ENCODE peak calls at places on chromosomes 3 and 15, in six cellular contexts. D is IMR-90, S is mesothelial cell of epicardium, N is PC-3, T is GM12865, P is dorsolateral prefrontal cortex. M is an unnamed sample.

GRCh38 chr15:43748376-43748775 is 2.1 kb downstream of the PDIA3 start:
- DNase-seq in N (peak), S (no peak), D (peak), P (no peak), T (peak), M (peak)

GRCh38 chr3:134378384-134378783 is 4.1 kb upstream of the AMOTL2 start:
- DNase-seq in P (no peak), N (peak), T (peak), D (no peak), S (no peak), M (no peak)

GRCh38 chr15:75167588-75168076 is 34.0 kb upstream of the C15orf39 start:
- DNase-seq in T (no peak), N (peak), D (peak), S (no peak), P (peak), M (peak)

GRCh38 chr3:122497425-122497824 is 17.3 kb downstream of the KPNA1 start:
- DNase-seq in P (no peak), S (no peak), N (peak), T (peak), D (peak), M (peak)

GRCh38 chr3:144018776-144019175 is 47.2 kb downstream of the DIPK2A start:
- DNase-seq in D (peak), P (no peak), S (no peak), T (no peak), N (peak), M (peak)

GRCh38 chr15:66617137-66618090 is 51.6 kb upstream of the LCTL start:
- DNase-seq in S (no peak), N (peak), T (peak), P (peak), D (peak), M (peak)

GRCh38 chr3:144229237-144229830 is 257.7 kb downstream of the DIPK2A start:
- DNase-seq in D (no peak), P (no peak), T (no peak), N (peak), S (no peak), M (no peak)

GRCh38 chr3:57948080-57948671 is 60.0 kb upstream of the FLNB start:
- DNase-seq in N (no peak), P (no peak), S (no peak), D (no peak), T (no peak), M (no peak)

GRCh38 chr3:124467980-124468902 is 262.0 kb upstream of the UMPS start:
- DNase-seq in T (peak), D (peak), S (peak), P (peak), N (peak), M (peak)

GRCh38 chr3:114809668-114810413 is 337.2 kb downstream of the ZBTB20 start:
- DNase-seq in P (no peak), S (no peak), D (peak), N (no peak), T (peak), M (peak)

GRCh38 chr3:169699536-169700050 is 36.1 kb upstream of the MECOM start:
- DNase-seq in P (no peak), N (no peak), D (peak), S (no peak), T (no peak), M (peak)

GRCh38 chr15:101024709-101025108 is 105.6 kb downstream of the LRRK1 start:
- DNase-seq in D (no peak), S (peak), N (no peak), T (no peak), P (peak), M (no peak)

GRCh38 chr15:33392453-33392852 is 81.7 kb downstream of the RYR3 start:
- DNase-seq in D (no peak), T (no peak), P (no peak), S (no peak), N (no peak), M (no peak)

GRCh38 chr3:31472479-31473390 is 60.0 kb upstream of the STT3B start:
- DNase-seq in N (peak), T (no peak), S (no peak), P (no peak), D (peak), M (peak)

GRCh38 chr3:89067736-89068135 is 39.7 kb upstream of the EPHA3 start:
- DNase-seq in D (no peak), T (no peak), N (no peak), P (no peak), S (no peak), M (no peak)

GRCh38 chr15:92118162-92118935 is 264.8 kb downstream of the SLCO3A1 start:
- DNase-seq in T (no peak), P (no peak), D (peak), N (no peak), S (no peak), M (peak)

GRCh38 chr15:29883126-29883525 is 60.9 kb upstream of the TJP1 start:
- DNase-seq in D (peak), S (no peak), T (no peak), P (no peak), N (no peak), M (no peak)

GRCh38 chr3:14824646-14825045 is 5.9 kb downstream of the FGD5 start:
- DNase-seq in S (no peak), D (no peak), N (no peak), T (no peak), P (no peak), M (no peak)

GRCh38 chr3:23320586-23321570 is 117.8 kb downstream of the UBE2E2 start:
- DNase-seq in S (no peak), N (peak), T (no peak), P (no peak), D (no peak), M (no peak)

GRCh38 chr15:27412413-27412812 is 441.4 kb downstream of the GABRG3 start:
- DNase-seq in D (no peak), N (no peak), S (no peak), P (no peak), T (no peak), M (peak)

GRCh38 chr3:133955892-133956291 is 60.2 kb upstream of the RAB6B start:
- DNase-seq in P (no peak), S (no peak), D (no peak), T (no peak), N (no peak), M (no peak)

DNA sequence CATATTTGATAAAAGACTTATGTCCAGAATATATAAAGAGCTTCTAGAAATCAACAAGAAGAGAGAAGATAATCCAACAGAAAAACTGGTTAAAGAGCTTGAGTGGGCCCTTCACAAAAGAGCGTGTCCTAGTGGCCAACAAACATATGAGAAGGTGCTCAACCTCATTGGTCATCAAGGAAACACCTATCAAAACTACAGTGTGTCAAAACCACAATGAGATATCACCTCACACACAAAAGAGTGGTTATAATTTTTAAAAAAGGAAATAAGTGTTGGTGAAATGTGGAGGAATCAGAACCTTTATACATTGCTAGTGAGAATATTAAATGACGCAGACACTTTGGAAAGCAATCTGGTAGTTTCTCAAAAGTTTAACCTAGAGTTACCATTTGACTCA is 68.4 kb upstream of the KLF13 start:
- DNase-seq in T (no peak), D (no peak), S (no peak), N (no peak), P (no peak), M (no peak)
- TF ChIP-seq CTCF in T (no peak), D (no peak), S (no peak), N (no peak), P (no peak), M (no peak)

DNA sequence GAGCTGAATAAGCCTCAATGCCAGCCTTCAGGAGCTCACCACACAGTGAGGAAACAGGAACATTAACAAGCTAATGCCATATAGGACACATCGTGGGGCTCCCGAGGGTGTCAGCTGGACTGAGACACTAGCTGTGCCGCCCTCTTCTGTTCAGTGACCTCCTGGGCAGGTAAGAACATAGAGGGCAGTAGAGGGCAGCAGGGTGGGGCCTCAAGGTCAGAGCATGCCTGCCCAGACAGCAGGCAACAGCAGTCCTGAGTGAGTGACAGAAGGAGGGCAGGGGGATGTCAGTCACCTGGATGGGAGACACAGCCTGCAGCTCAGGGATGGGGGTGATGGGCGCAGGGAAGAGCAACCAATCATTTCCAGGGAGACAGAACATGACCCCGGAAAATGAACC is 15.5 kb downstream of the NTRK3 start:
- DNase-seq in D (no peak), P (no peak), T (no peak), N (no peak), S (no peak), M (no peak)
- TF ChIP-seq CTCF in D (no peak), P (no peak), T (no peak), N (no peak), S (no peak), M (no peak)

GRCh38 chr3:129161860-129162271 is 1.0 kb upstream of the ISY1 start:
- DNase-seq in D (peak), S (no peak), N (peak), P (no peak), T (peak), M (no peak)
- TF ChIP-seq CTCF in D (no peak), S (no peak), N (peak), P (no peak), T (no peak), M (no peak)

DNA sequence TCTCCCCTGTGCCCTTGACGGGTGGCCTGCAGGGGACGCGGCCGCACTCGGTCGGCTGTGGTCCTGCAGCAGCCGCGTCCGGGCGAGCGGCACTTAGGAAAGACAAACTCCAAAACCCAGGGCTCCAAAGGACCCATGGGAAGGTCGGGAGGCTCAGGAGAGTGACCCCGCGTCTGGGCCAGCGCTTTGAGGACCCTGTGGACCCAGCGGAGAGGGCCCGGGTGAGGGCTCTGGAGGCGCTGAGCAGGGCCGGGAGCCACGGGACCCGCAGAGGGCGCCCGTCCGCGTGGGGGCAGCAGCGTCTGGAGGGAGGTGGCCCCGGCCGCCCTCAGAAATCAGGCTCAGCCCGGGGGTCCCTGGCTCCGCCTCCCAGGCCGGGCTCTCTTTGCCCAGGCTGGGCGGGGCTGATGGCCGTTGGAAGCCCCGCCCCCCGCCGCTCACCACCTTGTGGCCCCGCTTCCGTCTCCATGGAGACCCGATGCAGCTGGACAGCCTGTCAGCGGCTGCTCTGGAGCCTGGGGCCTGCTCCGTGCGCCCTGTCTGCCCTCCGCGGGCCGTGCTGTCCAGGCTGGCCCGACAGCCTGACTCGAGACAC is 34.6 kb upstream of the RPL32 start:
- DNase-seq in S (no peak), P (no peak), N (no peak), D (no peak), T (peak), M (no peak)
- TF ChIP-seq CTCF in S (no peak), P (no peak), N (no peak), D (peak), T (peak), M (peak)

DNA sequence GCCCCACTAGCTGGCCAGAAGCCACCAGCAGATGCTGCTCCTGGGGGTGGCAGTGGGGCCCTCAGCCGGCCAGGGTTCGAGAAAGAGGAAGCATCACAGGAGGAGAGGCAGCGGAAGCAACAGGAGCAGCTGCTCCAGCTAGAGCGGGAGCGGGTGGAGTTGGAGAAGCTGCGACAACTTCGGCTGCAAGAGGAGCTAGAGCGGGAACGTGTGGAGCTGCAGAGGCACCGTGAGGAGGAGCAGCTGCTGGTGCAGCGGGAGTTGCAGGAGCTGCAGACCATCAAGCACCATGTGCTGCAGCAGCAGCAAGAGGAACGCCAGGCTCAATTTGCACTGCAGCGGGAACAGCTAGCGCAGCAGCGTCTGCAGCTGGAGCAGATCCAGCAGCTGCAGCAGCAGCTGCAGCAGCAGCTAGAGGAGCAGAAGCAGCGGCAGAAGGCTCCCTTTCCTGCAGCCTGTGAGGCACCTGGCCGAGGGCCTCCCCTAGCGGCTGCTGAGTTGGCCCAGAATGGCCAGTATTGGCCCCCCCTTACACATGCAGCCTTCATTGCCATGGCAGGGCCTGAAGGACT is 17.5 kb upstream of the APEH start:
- DNase-seq in N (no peak), T (no peak), S (no peak), P (no peak), D (no peak), M (no peak)
- TF ChIP-seq CTCF in N (no peak), T (peak), S (no peak), P (no peak), D (peak), M (peak)